ENCODE peak calls at places on chromosomes 11 and 22, in six cellular contexts. H, A, I, V, U and R are unnamed samples.
A peak's percentile ranks its signal among the peaks of the same experiment; 100 is the strongest.

GRCh38 chr11:112539165-112539564 is 278.5 kb upstream of the PLET1 start:
- DNase-seq in H (no peak), A (no peak), I (no peak), V (no peak), U (no peak), R (no peak)

GRCh38 chr11:128890543-128891409 is at the start of gene KCNJ5:
- DNase-seq in H (no peak), A (no peak), I (no peak), V (peak; percentile 7), U (peak; percentile 40), R (no peak)

GRCh38 chr11:36356201-36356600 is 60.1 kb downstream of the PRR5L start:
- DNase-seq in H (no peak), A (peak; percentile 70), I (no peak), V (no peak), U (no peak), R (no peak)

GRCh38 chr22:37312549-37313183 is 30.4 kb downstream of the CYTH4 start:
- DNase-seq in H (no peak), A (no peak), I (no peak), V (no peak), U (no peak), R (no peak)

GRCh38 chr11:77672276-77672675 is 34.7 kb upstream of the CLNS1A start:
- DNase-seq in H (no peak), A (no peak), I (no peak), V (peak; percentile 63), U (no peak), R (peak; percentile 96)

GRCh38 chr11:64858467-64859401 is 14.3 kb upstream of the CDC42BPG start:
- DNase-seq in H (no peak), A (peak; percentile 72), I (no peak), V (no peak), U (no peak), R (no peak)

GRCh38 chr22:10781571-10782403 is 4746.2 kb upstream of the OR11H1 start:
- DNase-seq in H (no peak), A (no peak), I (no peak), V (no peak), U (no peak), R (no peak)

GRCh38 chr22:28978158-28978557 is 83.5 kb downstream of the C22orf31 start:
- DNase-seq in H (no peak), A (no peak), I (no peak), V (no peak), U (peak; percentile 70), R (peak; percentile 69)

GRCh38 chr11:46446343-46446751 is 54.8 kb upstream of the CHRM4 start:
- DNase-seq in H (no peak), A (peak; percentile 3), I (no peak), V (no peak), U (no peak), R (peak; percentile 28)

GRCh38 chr22:50506611-50507420 is 686 bp downstream of the LMF2 start:
- DNase-seq in H (no peak), A (peak; percentile 29), I (no peak), V (no peak), U (no peak), R (no peak)

GRCh38 chr11:1888811-1889526 is 2.7 kb downstream of the PRR33 start:
- DNase-seq in H (no peak), A (no peak), I (peak; percentile 75), V (no peak), U (no peak), R (no peak)

GRCh38 chr11:128297111-128297651 is 290.2 kb downstream of the ETS1 start:
- DNase-seq in H (no peak), A (no peak), I (no peak), V (no peak), U (no peak), R (no peak)

GRCh38 chr11:3344775-3345174 is 34.2 kb downstream of the ZNF195 start:
- DNase-seq in H (no peak), A (no peak), I (no peak), V (no peak), U (no peak), R (no peak)

GRCh38 chr11:46120361-46120710 is 918 bp downstream of the PHF21A start:
- DNase-seq in H (no peak), A (no peak), I (no peak), V (no peak), U (no peak), R (no peak)

GRCh38 chr11:32006799-32007388 is 84.0 kb upstream of the RCN1 start:
- DNase-seq in H (no peak), A (peak; percentile 62), I (no peak), V (peak; percentile 46), U (peak; percentile 55), R (peak; percentile 50)

GRCh38 chr11:62732830-62733229 is 4.5 kb downstream of the TTC9C start:
- DNase-seq in H (no peak), A (peak; percentile 34), I (no peak), V (peak; percentile 56), U (peak; percentile 59), R (peak; percentile 72)

GRCh38 chr11:114156131-114156581 is 96.6 kb downstream of the ZBTB16 start:
- DNase-seq in H (no peak), A (no peak), I (no peak), V (no peak), U (no peak), R (no peak)

GRCh38 chr11:99257131-99257530 is 236.4 kb downstream of the CNTN5 start:
- DNase-seq in H (peak; percentile 69), A (no peak), I (no peak), V (peak; percentile 67), U (peak; percentile 67), R (peak; percentile 2)

GRCh38 chr22:37018815-37019308 is 385 bp downstream of the TST start:
- DNase-seq in H (peak; percentile 54), A (no peak), I (no peak), V (peak; percentile 21), U (peak; percentile 52), R (peak; percentile 41)

GRCh38 chr11:12547953-12548650 is 126.1 kb upstream of the TEAD1 start:
- DNase-seq in H (no peak), A (no peak), I (no peak), V (no peak), U (no peak), R (no peak)

GRCh38 chr22:37010174-37010573 is 9.1 kb downstream of the TST start:
- DNase-seq in H (no peak), A (no peak), I (no peak), V (no peak), U (no peak), R (no peak)

GRCh38 chr22:37032535-37033460 is 13.3 kb downstream of the MPST start:
- DNase-seq in H (peak; percentile 96), A (no peak), I (no peak), V (peak; percentile 96), U (peak; percentile 96), R (peak; percentile 50)

GRCh38 chr22:42939941-42940653 is 74.9 kb downstream of the PACSIN2 start:
- DNase-seq in H (no peak), A (no peak), I (no peak), V (peak; percentile 92), U (peak; percentile 86), R (peak; percentile 91)

GRCh38 chr11:73178092-73178539 is 36.0 kb upstream of the FCHSD2 start:
- DNase-seq in H (peak; percentile 62), A (peak; percentile 92), I (peak; percentile 69), V (peak; percentile 70), U (peak; percentile 82), R (peak; percentile 77)

GRCh38 chr11:126589492-126589803 is 234.0 kb downstream of the ST3GAL4 start:
- DNase-seq in H (no peak), A (no peak), I (no peak), V (no peak), U (peak; percentile 37), R (peak; percentile 12)

GRCh38 chr11:109940816-109941215 is 152.4 kb upstream of the ZC3H12C start:
- DNase-seq in H (no peak), A (peak; percentile 17), I (no peak), V (peak; percentile 89), U (peak; percentile 97), R (peak; percentile 91)

GRCh38 chr11:36135062-36135461 is 154.2 kb downstream of the COMMD9 start:
- DNase-seq in H (no peak), A (no peak), I (no peak), V (no peak), U (no peak), R (no peak)

GRCh38 chr22:44956835-44957234 is 53.0 kb downstream of the PHF21B start:
- DNase-seq in H (no peak), A (no peak), I (no peak), V (no peak), U (no peak), R (no peak)

DNA sequence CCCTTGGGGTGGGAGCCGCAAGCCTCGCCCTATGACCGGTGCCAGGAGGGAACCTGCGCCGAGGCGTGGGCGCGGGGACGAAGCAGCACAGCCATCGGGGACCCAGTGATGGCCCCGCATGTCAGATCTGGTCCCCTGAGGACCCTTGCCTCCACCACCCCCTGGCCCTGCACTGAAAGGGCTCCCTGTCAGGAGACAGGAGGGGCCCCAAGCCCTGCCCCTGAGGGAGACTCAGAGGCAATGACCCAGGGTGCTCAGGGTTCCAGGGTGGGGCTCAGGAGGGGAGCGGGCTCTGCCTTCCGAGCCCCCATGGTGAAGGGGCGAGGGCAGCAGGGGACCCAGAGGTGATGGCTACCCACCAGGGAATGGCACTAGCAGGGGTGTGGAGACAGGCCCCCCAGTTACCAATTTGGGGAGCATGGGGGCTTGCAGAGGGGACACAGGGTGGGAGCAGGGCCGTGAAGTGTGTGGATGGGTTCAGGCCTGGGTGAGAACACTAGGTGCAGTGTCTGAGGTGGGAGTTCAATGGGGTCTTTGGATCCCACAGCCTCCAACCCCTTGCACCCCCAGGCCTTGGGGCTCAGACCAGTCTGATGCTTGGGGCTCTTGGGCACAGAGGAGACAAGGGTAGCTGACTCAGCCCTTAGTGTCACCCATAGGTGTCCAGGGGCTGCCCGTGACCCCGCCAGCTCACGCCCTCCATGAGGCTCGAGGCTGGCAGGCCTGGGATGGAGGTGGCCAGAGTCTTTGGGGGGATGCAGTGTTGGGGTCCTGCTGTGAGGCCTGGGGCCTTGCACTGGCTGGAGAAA is 499 bp downstream of the LRRC56 start:
- DNase-seq in H (no peak), A (no peak), I (no peak), V (no peak), U (no peak), R (no peak)
- H3K4me3 ChIP-seq in H (peak overlapping the region; percentile 12), A (peak overlapping the region; percentile 70), I (peak overlapping the region; percentile 52), V (no peak overlapping the region), U (peak overlapping the region; percentile 16), R (peak overlapping the region; percentile 1)

GRCh38 chr11:57256119-57256518 is 19.1 kb upstream of the APLNR start:
- DNase-seq in H (no peak), A (no peak), I (no peak), V (no peak), U (no peak), R (no peak)
- TF ChIP-seq CTCF in H (no peak), A (no peak), I (no peak), V (no peak), U (no peak), R (no peak)

GRCh38 chr22:40597541-40598453 is 38.7 kb downstream of the MRTFA start:
- DNase-seq in H (no peak), A (no peak), I (no peak), V (no peak), U (peak; percentile 80), R (peak; percentile 28)
- H3K4me3 ChIP-seq in H (no peak overlapping the region), A (no peak overlapping the region), I (no peak overlapping the region), V (no peak overlapping the region), U (no peak overlapping the region), R (no peak overlapping the region)

DNA sequence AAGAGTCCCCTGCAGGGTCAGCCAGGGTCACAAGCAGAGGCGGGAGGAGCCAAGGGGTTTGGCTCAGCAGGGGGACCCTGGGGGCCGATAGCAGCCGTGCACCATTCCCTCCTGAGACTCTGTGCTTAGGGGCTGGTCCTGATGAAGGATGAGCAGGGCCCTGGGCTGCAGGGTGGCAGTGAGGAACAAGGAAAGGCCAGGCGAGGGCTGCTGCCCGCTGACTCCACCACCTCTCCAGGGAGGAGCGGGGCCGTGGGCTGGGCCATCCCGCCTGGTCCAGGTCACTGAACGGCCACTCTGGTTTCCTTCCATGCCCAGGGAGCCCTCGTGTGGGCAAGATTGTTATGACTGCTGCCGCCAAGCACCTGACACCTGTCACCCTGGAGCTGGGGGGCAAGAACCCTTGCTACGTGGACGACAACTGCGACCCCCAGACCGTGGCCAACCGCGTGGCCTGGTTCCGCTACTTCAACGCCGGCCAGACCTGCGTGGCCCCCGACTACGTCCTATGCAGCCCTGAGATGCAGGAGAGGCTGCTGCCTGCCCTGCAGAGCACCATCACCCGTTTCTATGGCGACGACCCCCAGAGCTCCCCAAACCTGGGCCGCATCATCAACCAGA is 9.2 kb upstream of the NDUFS8 start:
- DNase-seq in H (no peak), A (no peak), I (no peak), V (peak; percentile 81), U (peak; percentile 42), R (no peak)
- TF ChIP-seq CTCF in H (no peak), A (peak; percentile 24), I (no peak), V (peak; percentile 45), U (peak; percentile 53), R (peak; percentile 7)